ENCODE peak calls at places on chromosomes 5 and 9, in six cellular contexts. D is fibroblast of pulmonary artery, M is heart right ventricle, F is astrocyte, Y is OCI-LY7, Q is brain microvascular endothelial cell. B is an unnamed sample.

GRCh38 chr9:14441976-14442651 is 128.2 kb upstream of the NFIB start:
- DNase-seq in D (peak), M (no peak), F (no peak), Y (peak), Q (no peak), B (no peak)

GRCh38 chr9:90836396-90837080 is 34.9 kb downstream of the SYK start:
- DNase-seq in D (no peak), M (no peak), F (no peak), Y (no peak), Q (no peak), B (no peak)

GRCh38 chr5:10583663-10584572 is 20.0 kb downstream of the ANKRD33B start:
- DNase-seq in D (no peak), M (no peak), F (no peak), Y (peak), Q (no peak), B (no peak)

GRCh38 chr9:110076894-110077725 is 130.8 kb downstream of the C9orf152 start:
- DNase-seq in D (peak), M (no peak), F (peak), Y (no peak), Q (peak), B (peak)

GRCh38 chr9:89444212-89444611 is 53.7 kb downstream of the SEMA4D start:
- DNase-seq in D (no peak), M (no peak), F (no peak), Y (no peak), Q (no peak), B (no peak)

GRCh38 chr9:128007566-128008138 is 26.9 kb upstream of the EEIG1 start:
- DNase-seq in D (peak), M (peak), F (peak), Y (peak), Q (no peak), B (peak)

GRCh38 chr5:133336121-133336968 is 276.0 kb downstream of the FSTL4 start:
- DNase-seq in D (no peak), M (no peak), F (no peak), Y (no peak), Q (no peak), B (no peak)

GRCh38 chr9:89667730-89668129 is 62.9 kb downstream of the GADD45G start:
- DNase-seq in D (no peak), M (no peak), F (no peak), Y (no peak), Q (no peak), B (no peak)

GRCh38 chr9:136465500-136466154 is 17.2 kb downstream of the SEC16A start:
- DNase-seq in D (no peak), M (no peak), F (no peak), Y (no peak), Q (no peak), B (no peak)

GRCh38 chr5:66538126-66538525 is 58.1 kb upstream of the MAST4 start:
- DNase-seq in D (no peak), M (no peak), F (no peak), Y (no peak), Q (no peak), B (no peak)

GRCh38 chr9:124934290-124934689 is 6.6 kb downstream of the GOLGA1 start:
- DNase-seq in D (peak), M (no peak), F (peak), Y (peak), Q (peak), B (peak)

GRCh38 chr5:10333154-10334006 is 20.1 kb upstream of the MARCHF6 start:
- DNase-seq in D (peak), M (no peak), F (no peak), Y (no peak), Q (no peak), B (no peak)

GRCh38 chr5:33102551-33102950 is 338.2 kb upstream of the TARS1 start:
- DNase-seq in D (no peak), M (no peak), F (peak), Y (no peak), Q (peak), B (no peak)

GRCh38 chr5:3625626-3626025 is 30.0 kb downstream of the IRX1 start:
- DNase-seq in D (no peak), M (no peak), F (no peak), Y (no peak), Q (no peak), B (no peak)

GRCh38 chr5:102911973-102912372 is 156.9 kb downstream of the PAM start:
- DNase-seq in D (peak), M (no peak), F (peak), Y (no peak), Q (peak), B (peak)

GRCh38 chr5:142915840-142916424 is 145.8 kb downstream of the ARHGAP26 start:
- DNase-seq in D (peak), M (no peak), F (no peak), Y (peak), Q (no peak), B (peak)

DNA sequence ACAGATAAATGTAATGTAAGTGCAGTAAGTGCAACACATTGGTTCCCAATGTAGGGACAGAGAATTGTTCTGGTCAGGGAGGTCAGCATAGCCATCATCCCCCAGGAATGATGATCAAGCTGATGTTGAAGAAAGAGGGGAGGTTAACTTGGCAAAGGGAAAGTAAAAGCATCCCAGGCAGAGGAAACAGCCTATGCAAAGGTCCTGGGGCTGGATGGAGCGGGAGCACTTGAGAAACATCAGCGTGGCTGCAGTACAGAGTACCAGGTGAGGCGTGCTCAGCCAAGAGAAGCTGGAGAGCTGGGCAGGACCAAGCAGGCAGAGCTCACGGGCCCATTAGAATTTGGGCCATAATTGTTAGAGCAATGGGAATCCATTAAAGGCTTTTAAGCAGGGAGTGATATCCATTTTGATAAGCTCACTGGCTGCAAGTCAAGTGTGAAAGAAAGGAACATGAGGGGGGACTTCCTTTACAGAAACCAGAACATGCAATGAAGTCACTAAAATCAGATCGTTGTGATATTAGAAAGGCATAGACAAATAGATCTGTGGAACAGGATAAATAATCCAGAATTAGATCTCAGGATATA is 50.1 kb upstream of the HAND1 start:
- DNase-seq in D (no peak), M (no peak), F (no peak), Y (no peak), Q (no peak), B (no peak)
- TF ChIP-seq CTCF in D (no peak), M (no peak), F (no peak), Y (no peak), Q (no peak), B (no peak)

DNA sequence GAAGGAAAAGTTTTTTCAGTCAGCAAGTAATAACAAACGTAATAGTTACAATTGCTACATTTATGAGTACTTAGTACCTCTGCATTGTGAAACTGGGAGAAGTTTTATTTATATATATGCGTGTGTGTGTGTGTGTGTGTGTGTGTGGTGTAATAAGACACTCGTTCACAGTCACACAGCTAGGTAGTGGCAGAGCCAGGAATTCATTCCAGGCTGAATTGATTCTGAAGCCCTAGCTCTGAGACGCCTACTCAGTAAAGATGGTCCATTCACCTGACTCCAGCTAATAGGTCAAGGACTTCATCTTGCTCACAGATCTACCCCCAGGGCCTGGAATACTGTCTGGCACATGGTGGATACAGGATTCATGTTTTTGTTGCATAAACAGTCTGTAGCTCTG is 13.6 kb upstream of the CAST start:
- DNase-seq in D (no peak), M (no peak), F (no peak), Y (no peak), Q (no peak), B (no peak)
- TF ChIP-seq CTCF in D (no peak), M (no peak), F (no peak), Y (no peak), Q (no peak), B (no peak)

DNA sequence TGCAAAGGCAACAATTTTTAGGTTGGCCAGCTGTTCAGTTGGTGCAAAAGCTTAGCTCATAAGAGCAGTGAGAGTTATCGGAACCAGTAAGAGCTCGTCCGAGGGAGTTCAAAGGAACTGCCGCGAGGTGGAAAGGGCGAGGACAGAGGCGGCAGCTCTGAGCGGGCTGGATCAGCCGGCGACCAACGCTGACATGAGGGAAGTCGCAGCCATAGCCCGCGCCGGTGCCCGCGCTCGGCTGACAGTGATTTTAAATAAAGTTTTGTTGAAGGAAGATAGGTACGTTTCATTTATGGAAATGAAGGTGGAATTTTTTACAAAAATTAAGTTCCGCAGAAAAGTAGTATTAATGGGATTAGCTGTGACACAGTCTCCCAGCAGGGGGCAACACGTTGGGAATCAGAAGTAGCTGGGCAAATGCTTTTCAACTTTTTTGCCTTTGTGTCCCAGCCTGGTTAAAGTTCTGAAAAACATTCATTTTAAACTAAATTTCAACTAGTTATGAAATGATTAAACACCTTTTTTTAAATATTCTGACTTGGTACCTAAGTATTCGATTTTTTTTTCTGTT is 43.2 kb downstream of the FBXO4 start:
- DNase-seq in D (no peak), M (no peak), F (no peak), Y (no peak), Q (no peak), B (no peak)
- TF ChIP-seq CTCF in D (peak), M (no peak), F (no peak), Y (peak), Q (peak), B (peak)

DNA sequence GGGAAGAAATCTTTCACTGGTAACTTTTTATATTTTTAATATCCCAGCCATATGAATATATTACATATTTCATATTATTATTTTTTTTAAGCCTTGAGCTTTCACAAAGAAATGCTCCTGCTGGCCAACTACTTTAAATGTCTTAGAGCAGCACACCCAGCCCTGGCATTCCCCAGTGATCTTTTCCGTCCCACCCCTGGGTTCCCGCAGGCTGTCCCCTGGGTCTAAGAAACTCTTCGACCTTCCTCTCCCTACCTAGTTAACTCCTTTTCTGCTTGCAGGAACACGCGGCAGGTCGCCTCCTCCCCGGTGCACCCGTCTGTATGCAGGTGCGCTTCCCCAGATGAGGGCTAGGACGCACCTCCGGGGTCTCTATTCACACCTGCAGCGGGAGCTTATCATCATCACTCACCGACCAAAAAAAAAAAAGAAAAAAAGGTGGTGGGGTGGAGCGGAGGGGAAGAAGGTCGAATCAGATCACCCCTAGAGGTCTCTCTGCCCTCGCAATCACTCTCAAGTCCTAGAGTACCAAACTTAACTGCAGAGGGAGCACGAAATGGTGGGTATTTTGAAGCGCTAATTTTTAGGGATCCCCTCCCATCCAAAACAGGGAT is 696 bp downstream of the ZFP62 start:
- DNase-seq in D (no peak), M (no peak), F (no peak), Y (peak), Q (no peak), B (no peak)
- TF ChIP-seq CTCF in D (no peak), M (no peak), F (no peak), Y (peak), Q (peak), B (peak)

GRCh38 chr5:168315991-168316578 is 24.6 kb downstream of the WWC1 start:
- DNase-seq in D (no peak), M (no peak), F (no peak), Y (no peak), Q (no peak), B (no peak)
- TF ChIP-seq CTCF in D (no peak), M (no peak), F (no peak), Y (no peak), Q (no peak), B (no peak)

B was measured in HFFc6.